ENCODE peak calls at places on chromosomes 6 and 20, in four cellular contexts. U is GM12878, K is K562, Z is HepG2. L is an unnamed sample.

GRCh38 chr20:56278205-56278604 is 29.7 kb downstream of the MC3R start:
- DNase-seq in K (no peak), Z (no peak), U (no peak), L (no peak)

GRCh38 chr20:33023439-33024262 is 7.8 kb upstream of the BPIFB6 start:
- DNase-seq in K (no peak), U (no peak), Z (no peak), L (no peak)

GRCh38 chr20:53706008-53706481 is 112.4 kb upstream of the ZNF217 start:
- DNase-seq in Z (no peak), K (no peak), U (no peak), L (no peak)

GRCh38 chr20:17721802-17722486 is 22.2 kb downstream of the BANF2 start:
- DNase-seq in K (peak), Z (peak), U (no peak), L (no peak)

GRCh38 chr6:132751306-132751705 is 6.4 kb downstream of the VNN2 start:
- DNase-seq in Z (no peak), K (no peak), U (peak), L (no peak)

GRCh38 chr6:139583420-139583819 is 209.0 kb upstream of the CITED2 start:
- DNase-seq in U (no peak), K (no peak), Z (peak), L (no peak)

GRCh38 chr6:81895511-81896185 is 143.2 kb upstream of the TENT5A start:
- DNase-seq in K (no peak), Z (peak), U (no peak), L (no peak)

GRCh38 chr20:462199-462991 is at the start of gene TBC1D20:
- DNase-seq in U (peak), Z (peak), K (peak), L (peak)

GRCh38 chr20:63497946-63498935 is 642 bp downstream of the EEF1A2 start:
- DNase-seq in U (no peak), Z (no peak), K (peak), L (no peak)

GRCh38 chr6:3455490-3456394 is 1.1 kb downstream of the SLC22A23 start:
- DNase-seq in K (peak), Z (peak), U (no peak), L (peak)

GRCh38 chr20:34344256-34344637 is 18.8 kb upstream of the ITCH start:
- DNase-seq in Z (no peak), U (no peak), K (no peak), L (no peak)

GRCh38 chr6:30493643-30494250 is 4.4 kb downstream of the HLA-E start:
- DNase-seq in Z (no peak), K (no peak), U (no peak), L (no peak)

GRCh38 chr6:4240148-4240547 is 104.8 kb upstream of the ECI2 start:
- DNase-seq in K (no peak), U (no peak), Z (no peak), L (no peak)

GRCh38 chr6:147287869-147288271 is 83.7 kb downstream of the STXBP5 start:
- DNase-seq in Z (no peak), K (no peak), U (no peak), L (no peak)

GRCh38 chr6:16167219-16167618 is 38.3 kb downstream of the MYLIP start:
- DNase-seq in Z (no peak), U (no peak), K (no peak), L (no peak)

GRCh38 chr6:2085657-2086056 is 159.7 kb downstream of the GMDS start:
- DNase-seq in U (no peak), K (no peak), Z (no peak), L (no peak)

GRCh38 chr6:167567142-167568033 is 242.5 kb downstream of the TTLL2 start:
- DNase-seq in U (no peak), Z (no peak), K (no peak), L (no peak)

GRCh38 chr6:34148864-34149810 is 3.2 kb upstream of the GRM4 start:
- DNase-seq in K (no peak), U (no peak), Z (no peak), L (no peak)

GRCh38 chr6:167097770-167098169 is 25.1 kb upstream of the CCR6 start:
- DNase-seq in U (no peak), K (no peak), Z (no peak), L (no peak)

DNA sequence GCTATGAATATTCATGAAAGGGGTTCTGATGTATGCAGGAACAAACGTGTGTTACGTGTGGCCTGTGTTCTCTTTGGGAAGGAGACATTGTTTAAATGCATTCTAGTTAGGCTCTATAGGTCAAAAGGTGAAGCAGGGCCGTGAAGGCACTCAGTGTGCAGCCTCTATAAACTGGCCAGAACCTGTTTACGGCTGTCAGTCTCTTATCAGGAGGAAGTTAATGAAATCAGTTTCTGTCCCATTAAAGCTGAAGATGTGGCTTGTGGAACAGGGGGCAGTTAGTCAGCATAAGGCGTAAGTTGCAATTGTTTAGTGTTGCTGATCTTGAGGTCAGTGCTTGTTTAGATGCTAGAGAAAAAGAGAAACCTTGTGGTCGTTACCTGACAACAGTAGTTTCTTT is 111.5 kb upstream of the KCNG1 start:
- DNase-seq in K (no peak), U (no peak), Z (no peak), L (no peak)
- TF ChIP-seq FOXK2 in K (no peak), U (no peak), Z (no peak), L (no peak)

DNA sequence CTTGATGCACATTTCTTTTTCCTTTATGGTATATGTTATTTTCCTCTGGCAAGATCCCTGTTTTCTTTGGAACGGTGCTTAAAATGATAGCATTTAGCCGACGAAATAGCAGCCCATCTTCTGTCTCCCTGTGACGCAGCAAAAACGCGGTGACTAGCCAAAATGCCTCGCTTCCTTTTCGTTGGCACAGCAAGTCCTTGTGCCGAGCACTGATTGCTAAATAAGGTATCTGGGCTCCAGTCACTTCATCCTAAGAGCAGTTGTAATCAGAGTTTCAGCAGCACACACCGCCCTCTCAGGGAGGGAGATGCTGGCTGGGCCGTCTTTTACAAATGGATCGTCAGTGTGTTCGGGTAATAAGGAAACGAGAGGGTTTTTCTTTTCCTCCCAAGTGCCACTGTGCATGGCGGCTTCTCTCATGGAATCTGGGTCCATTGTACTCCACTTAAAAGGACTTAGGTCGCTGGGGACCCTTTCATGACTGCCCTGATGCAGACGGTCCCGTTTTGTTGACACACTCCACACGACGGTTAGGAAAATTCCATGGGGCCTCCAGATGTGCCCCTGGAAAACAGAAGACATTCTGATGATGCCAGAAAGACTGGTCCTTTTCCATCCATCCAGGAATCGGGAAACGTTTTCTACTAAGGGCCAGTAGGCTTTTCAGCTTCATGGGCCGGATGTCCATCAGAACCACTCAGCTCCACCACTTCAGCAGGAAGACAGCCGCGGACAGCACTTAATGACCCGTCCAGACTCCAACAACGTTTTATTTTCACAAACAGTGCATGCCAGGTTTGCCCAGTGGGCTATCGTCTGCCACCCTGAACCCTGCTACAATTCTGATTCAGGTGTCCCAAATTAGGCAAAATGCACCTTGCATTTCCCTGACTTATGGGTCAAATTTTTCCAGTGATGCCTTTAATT is 185.5 kb downstream of the CDH4 start:
- DNase-seq in K (no peak), Z (no peak), U (no peak), L (no peak)
- TF ChIP-seq FOXK2 in K (no peak), Z (no peak), U (no peak), L (no peak)

GRCh38 chr6:54074591-54075195 is 36.5 kb upstream of the MLIP start:
- DNase-seq in Z (no peak), U (no peak), K (no peak), L (no peak)
- TF ChIP-seq FOXK2 in Z (no peak), U (no peak), K (no peak), L (no peak)

GRCh38 chr20:36628076-36628475 is 17.9 kb downstream of the SLA2 start:
- DNase-seq in U (no peak), K (no peak), Z (peak), L (no peak)

GRCh38 chr20:36631651-36632050 is 14.3 kb downstream of the SLA2 start:
- DNase-seq in Z (no peak), U (no peak), K (no peak), L (no peak)

GRCh38 chr20:36632147-36632486 is 13.9 kb downstream of the SLA2 start:
- DNase-seq in Z (no peak), K (no peak), U (no peak), L (no peak)

GRCh38 chr20:36632487-36633284 is 13.3 kb downstream of the SLA2 start:
- DNase-seq in U (no peak), K (peak), Z (peak), L (no peak)

GRCh38 chr20:36629719-36630340 is 16.2 kb downstream of the SLA2 start:
- DNase-seq in U (no peak), Z (no peak), K (no peak), L (no peak)
- TF ChIP-seq FOXK2 in U (no peak), Z (no peak), K (no peak), L (no peak)

GRCh38 chr6:107716688-107717089 is 107.4 kb downstream of the SCML4 start:
- DNase-seq in U (peak), K (peak), Z (no peak), L (peak)
- TF ChIP-seq FOXK2 in U (no peak), K (no peak), Z (no peak), L (no peak)

DNA sequence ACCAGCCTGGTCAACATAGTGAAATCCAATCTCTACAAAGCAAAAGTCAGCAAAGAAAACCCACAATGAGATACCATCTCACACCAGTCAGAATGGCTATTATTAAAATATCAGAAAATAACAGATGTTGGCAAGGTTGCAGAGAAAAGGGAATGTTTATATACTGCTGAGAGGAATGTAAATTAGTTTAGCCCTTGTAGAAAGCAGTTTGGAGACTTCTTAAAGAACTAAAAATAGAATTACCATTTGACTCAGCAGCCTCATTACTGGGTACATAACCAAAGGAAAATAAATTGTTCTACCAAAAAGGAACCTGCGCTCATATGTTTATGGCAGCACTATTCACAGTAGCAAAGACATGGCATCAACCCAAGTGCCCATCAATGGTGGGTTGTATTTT is 16.7 kb upstream of the GCM1 start:
- DNase-seq in Z (no peak), K (no peak), U (no peak), L (no peak)
- TF ChIP-seq FOXK2 in Z (no peak), K (no peak), U (no peak), L (no peak)

GRCh38 chr20:25508083-25508770 is 77.1 kb downstream of the NINL start:
- DNase-seq in Z (peak), K (no peak), U (no peak), L (no peak)

GRCh38 chr20:25510202-25510601 is 75.1 kb downstream of the NINL start:
- DNase-seq in K (no peak), U (no peak), Z (no peak), L (no peak)

GRCh38 chr20:25509084-25509483 is 76.2 kb downstream of the NINL start:
- DNase-seq in Z (no peak), K (no peak), U (no peak), L (no peak)

GRCh38 chr20:25504366-25505135 is 80.8 kb downstream of the NINL start:
- DNase-seq in K (no peak), U (no peak), Z (no peak), L (no peak)

GRCh38 chr20:25507385-25508082 is 77.8 kb downstream of the NINL start:
- DNase-seq in Z (peak), U (no peak), K (no peak), L (no peak)
- TF ChIP-seq FOXK2 in Z (no peak), U (no peak), K (no peak), L (no peak)

GRCh38 chr6:43391448-43392031 is 22.1 kb upstream of the ZNF318 start:
- DNase-seq in U (no peak), K (peak), Z (no peak), L (no peak)
- TF ChIP-seq FOXK2 in U (no peak), K (peak), Z (no peak), L (no peak)

DNA sequence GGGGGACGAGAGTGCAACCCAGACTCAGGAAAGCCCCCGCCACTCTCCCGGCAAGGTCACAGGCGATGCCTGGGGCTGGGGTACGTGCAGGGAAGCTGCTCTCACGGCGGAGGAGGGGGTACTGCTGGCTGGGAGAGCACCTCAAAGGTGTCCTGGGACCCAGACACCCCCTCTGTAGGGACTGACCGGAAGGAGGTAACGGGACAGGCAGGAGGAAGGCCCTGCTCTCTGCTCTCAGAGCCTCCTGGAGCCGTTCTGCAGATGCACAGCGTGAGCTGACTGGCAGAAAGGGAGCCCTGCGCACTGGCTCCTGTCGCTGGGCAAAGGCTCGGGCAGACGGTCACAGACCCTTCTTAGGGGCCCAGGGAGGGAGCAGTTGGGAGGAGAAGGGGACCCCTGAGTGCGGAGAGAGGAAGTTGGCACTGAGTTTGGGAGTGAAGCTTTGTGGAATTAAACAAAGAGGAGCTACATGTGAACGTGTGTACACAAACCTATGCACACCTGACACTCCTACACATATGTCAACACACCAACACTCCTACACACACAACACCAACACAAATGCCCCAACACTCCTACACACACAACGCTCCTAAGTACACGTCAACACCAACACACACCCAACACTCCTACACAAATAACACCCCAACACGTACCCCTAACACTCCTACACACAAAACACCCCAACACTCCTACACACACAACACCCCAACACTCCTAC is 39.7 kb upstream of the ZBP1 start:
- DNase-seq in U (no peak), K (no peak), Z (no peak), L (no peak)
- TF ChIP-seq FOXK2 in U (no peak), K (no peak), Z (no peak), L (no peak)

GRCh38 chr6:20126102-20126752 is 86.0 kb downstream of the MBOAT1 start:
- DNase-seq in U (no peak), Z (no peak), K (no peak), L (no peak)
- TF ChIP-seq FOXK2 in U (no peak), Z (no peak), K (no peak), L (no peak)